ENCODE peak calls at places on chromosomes 7 and 10, in ten cellular contexts. One of them, this sample, is unnamed.

GRCh38 chr7:157667731-157668130 is 330.9 kb downstream of the DNAJB6 start:
- DNase-seq in memory B cell: no peak
- DNase-seq in NCI-H1092 treated with DMSO at 0.1 percent for 48 hours: no peak
- DNase-seq in MV-4-11: no peak
- DNase-seq in hepatic stellate cell: no peak
- DNase-seq in C1 segment of cervical spinal cord: no peak
- DNase-seq in DND-41: no peak
- DNase-seq in lower lobe of right lung: no peak
- DNase-seq in NCI-H1436: no peak
- DNase-seq in CD8-positive, alpha-beta memory T cell: no peak
- DNase-seq in this sample: no peak

GRCh38 chr7:110809832-110810231 is 281.1 kb upstream of the LRRN3 start:
- DNase-seq in MV-4-11: no peak
- DNase-seq in DND-41: no peak
- DNase-seq in hepatic stellate cell: no peak
- DNase-seq in C1 segment of cervical spinal cord: no peak
- DNase-seq in NCI-H1436: no peak
- DNase-seq in CD8-positive, alpha-beta memory T cell: no peak
- DNase-seq in lower lobe of right lung: no peak
- DNase-seq in memory B cell: no peak
- DNase-seq in NCI-H1092 treated with DMSO at 0.1 percent for 48 hours: no peak
- DNase-seq in this sample: no peak

GRCh38 chr10:132457328-132458070 is 60.5 kb downstream of the PWWP2B start:
- DNase-seq in DND-41: peak
- DNase-seq in MV-4-11: no peak
- DNase-seq in memory B cell: no peak
- DNase-seq in NCI-H1092 treated with DMSO at 0.1 percent for 48 hours: no peak
- DNase-seq in C1 segment of cervical spinal cord: no peak
- DNase-seq in hepatic stellate cell: no peak
- DNase-seq in NCI-H1436: peak
- DNase-seq in CD8-positive, alpha-beta memory T cell: no peak
- DNase-seq in lower lobe of right lung: peak
- DNase-seq in this sample: no peak

GRCh38 chr10:33113111-33113856 is 155.3 kb upstream of the ITGB1 start:
- DNase-seq in NCI-H1092 treated with DMSO at 0.1 percent for 48 hours: no peak
- DNase-seq in memory B cell: no peak
- DNase-seq in DND-41: no peak
- DNase-seq in CD8-positive, alpha-beta memory T cell: no peak
- DNase-seq in lower lobe of right lung: no peak
- DNase-seq in MV-4-11: no peak
- DNase-seq in C1 segment of cervical spinal cord: no peak
- DNase-seq in hepatic stellate cell: no peak
- DNase-seq in NCI-H1436: no peak
- DNase-seq in this sample: no peak

GRCh38 chr10:78470267-78471103 is 436.8 kb downstream of the RPS24 start:
- DNase-seq in CD8-positive, alpha-beta memory T cell: no peak
- DNase-seq in NCI-H1092 treated with DMSO at 0.1 percent for 48 hours: peak
- DNase-seq in lower lobe of right lung: no peak
- DNase-seq in DND-41: no peak
- DNase-seq in C1 segment of cervical spinal cord: no peak
- DNase-seq in NCI-H1436: peak
- DNase-seq in MV-4-11: no peak
- DNase-seq in hepatic stellate cell: no peak
- DNase-seq in memory B cell: no peak
- DNase-seq in this sample: no peak

GRCh38 chr10:132500781-132501415 is 36.7 kb upstream of the INPP5A start:
- DNase-seq in NCI-H1092 treated with DMSO at 0.1 percent for 48 hours: no peak
- DNase-seq in NCI-H1436: no peak
- DNase-seq in CD8-positive, alpha-beta memory T cell: no peak
- DNase-seq in hepatic stellate cell: no peak
- DNase-seq in MV-4-11: no peak
- DNase-seq in memory B cell: no peak
- DNase-seq in C1 segment of cervical spinal cord: no peak
- DNase-seq in lower lobe of right lung: no peak
- DNase-seq in DND-41: no peak
- DNase-seq in this sample: no peak

GRCh38 chr10:9096288-9096687 is 1041.8 kb downstream of the GATA3 start:
- DNase-seq in DND-41: peak
- DNase-seq in C1 segment of cervical spinal cord: no peak
- DNase-seq in NCI-H1436: no peak
- DNase-seq in hepatic stellate cell: no peak
- DNase-seq in CD8-positive, alpha-beta memory T cell: no peak
- DNase-seq in lower lobe of right lung: no peak
- DNase-seq in MV-4-11: no peak
- DNase-seq in NCI-H1092 treated with DMSO at 0.1 percent for 48 hours: no peak
- DNase-seq in memory B cell: no peak
- DNase-seq in this sample: no peak

GRCh38 chr7:82319674-82320118 is 123.9 kb downstream of the CACNA2D1 start:
- DNase-seq in DND-41: no peak
- DNase-seq in MV-4-11: no peak
- DNase-seq in hepatic stellate cell: peak
- DNase-seq in C1 segment of cervical spinal cord: peak
- DNase-seq in memory B cell: no peak
- DNase-seq in CD8-positive, alpha-beta memory T cell: no peak
- DNase-seq in NCI-H1436: peak
- DNase-seq in NCI-H1092 treated with DMSO at 0.1 percent for 48 hours: peak
- DNase-seq in lower lobe of right lung: peak
- DNase-seq in this sample: no peak

GRCh38 chr10:74056081-74056818 is 58.3 kb downstream of the VCL start:
- DNase-seq in C1 segment of cervical spinal cord: no peak
- DNase-seq in hepatic stellate cell: peak
- DNase-seq in DND-41: no peak
- DNase-seq in MV-4-11: peak
- DNase-seq in CD8-positive, alpha-beta memory T cell: no peak
- DNase-seq in NCI-H1092 treated with DMSO at 0.1 percent for 48 hours: no peak
- DNase-seq in memory B cell: no peak
- DNase-seq in NCI-H1436: no peak
- DNase-seq in lower lobe of right lung: no peak
- DNase-seq in this sample: no peak